ENCODE peak calls at places on chromosomes 5 and 9, in ten cellular contexts. S is HCT116; X is activated CD4-positive, alpha-beta T cell treated with anti-CD3 and anti-CD28 coated beads for 48 hours; Q is kidney glomerular epithelial cell; Y is putamen; E is EH; B is fibroblast of the conjunctiva; H is NCI-H345; O is stimulated activated CD4-positive, alpha-beta T cell treated with anti-CD3 and anti-CD28 coated beads, Interleukin-2, amount 100 ng/mL, for 24 hours; C is frontal cortex. F is an unnamed sample.

GRCh38 chr9:89576404-89576824 is 28.4 kb upstream of the GADD45G start:
- DNase-seq in B (peak), O (no peak), Y (no peak), C (no peak), Q (peak), H (no peak), E (peak), S (peak), X (no peak), F (peak)

GRCh38 chr9:24257726-24258125 is 288.0 kb downstream of the IZUMO3 start:
- DNase-seq in E (no peak), O (no peak), B (no peak), H (no peak), S (no peak), X (no peak), C (no peak), Y (no peak), Q (no peak), F (no peak)

GRCh38 chr9:123225995-123226394 is 42.4 kb downstream of the STRBP start:
- DNase-seq in Q (no peak), E (no peak), H (no peak), O (no peak), C (no peak), Y (no peak), S (no peak), X (no peak), B (no peak), F (no peak)

GRCh38 chr9:94800424-94801117 is 74.1 kb downstream of the AOPEP start:
- DNase-seq in H (no peak), Y (no peak), C (no peak), X (no peak), B (no peak), Q (no peak), E (no peak), S (no peak), O (no peak), F (no peak)

GRCh38 chr5:32319392-32319791 is 6.7 kb upstream of the MTMR12 start:
- DNase-seq in O (no peak), X (no peak), B (no peak), Y (no peak), E (no peak), S (no peak), C (no peak), H (no peak), Q (no peak), F (no peak)

GRCh38 chr5:173075137-173075868 is 19.2 kb downstream of the CREBRF start:
- DNase-seq in S (no peak), C (no peak), E (no peak), Q (no peak), O (no peak), H (no peak), B (no peak), X (no peak), Y (no peak), F (no peak)

GRCh38 chr5:143431789-143432188 is 28.3 kb upstream of the NR3C1 start:
- DNase-seq in E (peak), C (no peak), B (no peak), O (peak), X (peak), Q (no peak), Y (peak), S (no peak), H (no peak), F (no peak)

GRCh38 chr9:136081826-136082495 is 13.1 kb downstream of the NACC2 start:
- DNase-seq in X (no peak), C (no peak), Q (no peak), Y (no peak), H (no peak), O (no peak), S (no peak), E (no peak), B (no peak), F (no peak)

GRCh38 chr5:127924606-127925005 is 159.0 kb upstream of the SLC12A2 start:
- DNase-seq in Y (no peak), Q (no peak), B (no peak), S (no peak), E (no peak), X (no peak), H (peak), C (no peak), O (no peak), F (no peak)

GRCh38 chr9:95217936-95218335 is 99.6 kb downstream of the FANCC start:
- DNase-seq in X (no peak), Q (no peak), Y (no peak), O (no peak), B (no peak), H (no peak), E (no peak), C (no peak), S (no peak), F (no peak)

GRCh38 chr5:61817472-61818326 is 485.6 kb downstream of the ZSWIM6 start:
- DNase-seq in E (peak), Y (peak), H (peak), B (peak), S (peak), C (peak), X (no peak), Q (peak), O (no peak), F (peak)

GRCh38 chr5:157820593-157821252 is 38.2 kb downstream of the CLINT1 start:
- DNase-seq in X (peak), O (peak), B (peak), Q (no peak), C (no peak), E (peak), S (peak), H (peak), Y (no peak), F (peak)

GRCh38 chr9:34363619-34364351 is 12.9 kb downstream of the MYORG start:
- DNase-seq in Y (no peak), X (no peak), B (no peak), C (no peak), H (no peak), E (no peak), Q (no peak), O (no peak), S (no peak), F (peak)

GRCh38 chr9:70609542-70610286 is 195.3 kb upstream of the KLF9 start:
- DNase-seq in Y (no peak), O (no peak), B (peak), C (no peak), X (no peak), Q (no peak), S (no peak), E (peak), H (no peak), F (no peak)

GRCh38 chr5:10140195-10140973 is 109.3 kb downstream of the ATPSCKMT start:
- DNase-seq in O (no peak), B (no peak), X (no peak), C (no peak), H (no peak), E (peak), Y (no peak), Q (no peak), S (peak), F (no peak)

GRCh38 chr9:100671811-100672305 is 94.0 kb downstream of the CAVIN4 start:
- DNase-seq in O (no peak), Y (no peak), X (no peak), H (no peak), E (no peak), S (no peak), Q (no peak), B (no peak), C (no peak), F (no peak)

GRCh38 chr5:178083942-178084341 is 29.4 kb upstream of the N4BP3 start:
- DNase-seq in E (no peak), Q (no peak), S (no peak), Y (no peak), O (no peak), H (no peak), C (no peak), X (no peak), B (no peak), F (no peak)

GRCh38 chr5:5288236-5288635 is 134.2 kb upstream of the ICE1 start:
- DNase-seq in X (no peak), Q (no peak), S (no peak), B (no peak), C (no peak), H (no peak), E (peak), Y (no peak), O (no peak), F (no peak)

GRCh38 chr5:133316346-133317343 is 264.8 kb downstream of the HSPA4 start:
- DNase-seq in C (no peak), B (no peak), E (peak), X (no peak), Q (no peak), Y (no peak), S (peak), H (no peak), O (no peak), F (no peak)